ENCODE peak calls at places on chromosome 11, in nine cellular contexts. L is sciatic nerve, A is MV-4-11, F is ELR, V is AG08396, D is ACHN, G is occipital lobe, H is fibroblast of pulmonary artery, M is AG10803. R is an unnamed sample.

GRCh38 chr11:109075976-109076375 is 346.0 kb upstream of the C11orf87 start:
- DNase-seq in L (no peak), A (no peak), F (no peak), V (no peak), D (no peak), G (no peak), H (peak), M (peak), R (no peak)

GRCh38 chr11:9330387-9331384 is 16.3 kb upstream of the TMEM41B start:
- DNase-seq in L (no peak), A (peak), F (peak), V (no peak), D (no peak), G (no peak), H (no peak), M (peak), R (no peak)

GRCh38 chr11:33598426-33599069 is 102.1 kb downstream of the C11orf91 start:
- DNase-seq in L (no peak), A (no peak), F (no peak), V (no peak), D (no peak), G (peak), H (no peak), M (no peak), R (peak)

GRCh38 chr11:13337986-13338436 is 60.4 kb downstream of the BMAL1 start:
- DNase-seq in L (no peak), A (peak), F (peak), V (peak), D (peak), G (no peak), H (peak), M (peak), R (no peak)

GRCh38 chr11:67563354-67564114 is 20.1 kb upstream of the GSTP1 start:
- DNase-seq in L (no peak), A (no peak), F (peak), V (peak), D (peak), G (no peak), H (peak), M (peak), R (no peak)

GRCh38 chr11:1870721-1871466 is 18.0 kb downstream of the LSP1 start:
- DNase-seq in L (no peak), A (peak), F (no peak), V (peak), D (no peak), G (no peak), H (no peak), M (peak), R (no peak)

GRCh38 chr11:118441770-118442169 is 5.5 kb downstream of the KMT2A start:
- DNase-seq in L (no peak), A (no peak), F (no peak), V (no peak), D (no peak), G (no peak), H (no peak), M (no peak), R (no peak)

GRCh38 chr11:1310772-1311468 is 1.5 kb upstream of the TOLLIP start:
- DNase-seq in L (no peak), A (peak), F (no peak), V (no peak), D (no peak), G (no peak), H (no peak), M (no peak), R (no peak)

GRCh38 chr11:129408865-129409444 is 33.3 kb downstream of the BARX2 start:
- DNase-seq in L (no peak), A (no peak), F (no peak), V (no peak), D (no peak), G (no peak), H (no peak), M (no peak), R (no peak)

GRCh38 chr11:41394562-41395160 is 64.8 kb downstream of the LRRC4C start:
- DNase-seq in L (no peak), A (no peak), F (no peak), V (no peak), D (no peak), G (no peak), H (no peak), M (no peak), R (no peak)

GRCh38 chr11:90840071-90840470 is 617.2 kb upstream of the CHORDC1 start:
- DNase-seq in L (no peak), A (no peak), F (no peak), V (no peak), D (no peak), G (no peak), H (no peak), M (no peak), R (no peak)